ENCODE peak calls at places on chromosomes 16 and 17, in six cellular contexts. S, L, Y, X, R and K are unnamed samples. For H3K4me1, the result is how much of the 10 kb centered on the place peaks cover.

GRCh38 chr16:29900102-29900887 is at the start of gene ASPHD1:
- DNase-seq in S (no peak), L (peak), Y (no peak), X (peak), R (peak), K (peak)

GRCh38 chr17:60554377-60554788 is 28.3 kb upstream of the APPBP2 start:
- DNase-seq in S (no peak), L (no peak), Y (no peak), X (no peak), R (no peak), K (no peak)

GRCh38 chr17:51352798-51353197 is 92.5 kb downstream of the UTP18 start:
- DNase-seq in S (no peak), L (no peak), Y (no peak), X (no peak), R (no peak), K (no peak)

GRCh38 chr16:22120440-22120839 is 28.1 kb downstream of the VWA3A start:
- DNase-seq in S (no peak), L (peak), Y (no peak), X (no peak), R (no peak), K (no peak)

GRCh38 chr16:12449795-12450194 is 353.9 kb downstream of the CPPED1 start:
- DNase-seq in S (no peak), L (no peak), Y (no peak), X (no peak), R (no peak), K (no peak)

GRCh38 chr17:79832211-79833109 is 6.8 kb downstream of the CBX4 start:
- DNase-seq in S (no peak), L (peak), Y (no peak), X (no peak), R (no peak), K (no peak)

GRCh38 chr16:59045496-59045895 is 311.4 kb upstream of the GOT2 start:
- DNase-seq in S (no peak), L (no peak), Y (no peak), X (no peak), R (no peak), K (no peak)

GRCh38 chr17:13704333-13704732 is 102.6 kb upstream of the HS3ST3A1 start:
- DNase-seq in S (no peak), L (no peak), Y (no peak), X (no peak), R (no peak), K (no peak)

GRCh38 chr16:64782484-64782883 is 339.4 kb downstream of the CDH11 start:
- DNase-seq in S (no peak), L (no peak), Y (no peak), X (no peak), R (no peak), K (no peak)

GRCh38 chr17:27818311-27819170 is 18.2 kb upstream of the NOS2 start:
- DNase-seq in S (no peak), L (no peak), Y (no peak), X (no peak), R (no peak), K (peak)

GRCh38 chr17:7459961-7460545 is 15.2 kb downstream of the CHRNB1 start:
- DNase-seq in S (no peak), L (no peak), Y (no peak), X (no peak), R (no peak), K (no peak)

GRCh38 chr17:67467500-67468481 is 90.7 kb downstream of the PITPNC1 start:
- DNase-seq in S (no peak), L (peak), Y (no peak), X (no peak), R (no peak), K (no peak)

GRCh38 chr16:52271088-52271487 is 275.9 kb downstream of the TOX3 start:
- DNase-seq in S (no peak), L (no peak), Y (no peak), X (no peak), R (no peak), K (no peak)

GRCh38 chr17:14113137-14113536 is 43.8 kb downstream of the COX10 start:
- DNase-seq in S (no peak), L (no peak), Y (no peak), X (no peak), R (no peak), K (no peak)

GRCh38 chr17:13005530-13005929 is 12.3 kb downstream of the ELAC2 start:
- DNase-seq in S (no peak), L (no peak), Y (no peak), X (no peak), R (no peak), K (no peak)

GRCh38 chr17:31321481-31321880 is at the start of gene EVI2A:
- DNase-seq in S (no peak), L (no peak), Y (no peak), X (no peak), R (no peak), K (no peak)

GRCh38 chr17:47651704-47652103 is 2.0 kb downstream of the KPNB1 start:
- DNase-seq in S (no peak), L (no peak), Y (no peak), X (no peak), R (no peak), K (no peak)
- H3K4me1 ChIP-seq in S (under half), L (under half), Y (under half), X (under half), R (under half), K (under half)

GRCh38 chr17:21143695-21144094 is 16.9 kb downstream of the DHRS7B start:
- DNase-seq in S (no peak), L (no peak), Y (no peak), X (no peak), R (no peak), K (no peak)
- H3K4me1 ChIP-seq in S (under half), L (under half), Y (under half), X (under half), R (under half), K (under half)

DNA sequence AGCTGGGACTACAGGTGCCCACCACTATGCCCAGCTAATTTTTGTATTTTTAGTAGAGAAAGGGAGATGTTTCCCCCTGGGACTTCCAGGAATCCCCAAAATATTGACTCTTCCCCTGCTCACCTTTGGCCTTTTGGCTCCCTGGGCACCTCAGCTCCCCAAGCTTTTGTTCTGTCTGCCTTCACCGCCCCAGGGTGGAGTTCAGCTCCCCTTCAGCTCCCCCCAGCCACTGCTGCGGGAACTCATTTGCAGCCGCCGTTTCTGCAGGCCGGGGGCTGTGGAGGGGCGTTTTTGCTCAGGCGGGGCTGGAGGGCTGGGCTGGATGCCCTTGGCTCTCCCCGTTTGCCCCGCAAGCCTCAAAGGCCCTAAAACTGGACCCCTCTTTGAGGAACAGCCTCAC is 47.9 kb downstream of the CRISPLD2 start:
- DNase-seq in S (no peak), L (no peak), Y (no peak), X (no peak), R (no peak), K (no peak)
- H3K4me1 ChIP-seq in S (under half), L (under half), Y (under half), X (under half), R (under half), K (under half)

GRCh38 chr16:27795992-27796614 is 246.2 kb downstream of the KATNIP start:
- DNase-seq in S (no peak), L (peak), Y (no peak), X (no peak), R (no peak), K (peak)
- H3K4me1 ChIP-seq in S (under half), L (under half), Y (under half), X (under half), R (under half), K (under half)

DNA sequence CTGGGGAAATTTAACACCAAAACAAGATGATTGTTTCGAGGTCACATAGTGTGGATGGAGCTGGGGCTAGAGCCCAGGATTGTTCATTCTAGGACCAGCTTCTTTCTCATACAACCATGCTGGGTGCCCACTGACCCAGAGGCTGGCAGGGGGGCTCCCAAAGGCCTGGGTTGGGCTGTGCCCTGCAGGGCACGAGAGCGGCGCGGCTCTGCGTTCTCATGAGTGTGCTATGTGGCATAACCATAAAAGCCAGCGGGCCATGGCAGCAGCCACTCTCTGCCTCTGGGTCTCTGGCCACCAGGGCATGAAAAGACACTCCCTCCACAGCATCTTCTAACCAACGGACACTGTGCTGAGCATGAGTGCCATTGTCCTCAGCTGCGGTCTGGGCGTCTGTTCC is 39.6 kb downstream of the GRIN2C start:
- DNase-seq in S (no peak), L (no peak), Y (no peak), X (no peak), R (no peak), K (no peak)
- H3K4me1 ChIP-seq in S (under half), L (under half), Y (under half), X (under half), R (under half), K (under half)